ENCODE peak calls at places on chromosomes 13 and 19, in four cellular contexts. W is nucleus accumbens; M is stimulated activated CD8-positive, alpha-beta memory T cell treated with anti-CD3 and anti-CD28 coated beads, Interleukin-7, amount 100 ng/mL, for 4 hours; X is T-helper 2 cell. R is an unnamed sample.

GRCh38 chr19:7856679-7857663 is 17.2 kb downstream of the PRR36 start:
- DNase-seq in W (no peak), M (no peak), X (no peak), R (no peak)

GRCh38 chr19:2627319-2627829 is 75.1 kb downstream of the GNG7 start:
- DNase-seq in W (peak; percentile 86), M (peak; percentile 26), X (no peak), R (no peak)

GRCh38 chr19:39197808-39198207 is 1.0 kb downstream of the NCCRP1 start:
- DNase-seq in X (no peak), M (no peak), W (no peak), R (no peak)

GRCh38 chr13:91601273-91601672 is 202.9 kb downstream of the GPC5 start:
- DNase-seq in X (no peak), M (no peak), W (no peak), R (no peak)

GRCh38 chr19:31317542-31317941 is 31.7 kb downstream of the TSHZ3 start:
- DNase-seq in M (no peak), W (no peak), X (no peak), R (no peak)

GRCh38 chr13:75931116-75931515 is 295.0 kb downstream of the LMO7 start:
- DNase-seq in W (no peak), M (no peak), X (no peak), R (no peak)

GRCh38 chr13:29484796-29485195 is 110.7 kb downstream of the SLC7A1 start:
- DNase-seq in M (no peak), W (no peak), X (no peak), R (no peak)

GRCh38 chr19:4678881-4679379 is 8.8 kb upstream of the MYDGF start:
- DNase-seq in X (peak; percentile 4), W (no peak), M (no peak), R (peak; percentile 73)

GRCh38 chr13:113861433-113862030 is 2.3 kb downstream of the GAS6 start:
- DNase-seq in M (no peak), W (no peak), X (no peak), R (no peak)

GRCh38 chr19:40511487-40511886 is 44.7 kb downstream of the SPTBN4 start:
- DNase-seq in X (no peak), M (no peak), W (no peak), R (no peak)

GRCh38 chr19:28887920-28888618 is 324.9 kb downstream of the UQCRFS1 start:
- DNase-seq in M (no peak), W (no peak), X (no peak), R (peak; percentile 62)

GRCh38 chr19:15199652-15200574 is 882 bp downstream of the NOTCH3 start:
- DNase-seq in M (no peak), X (no peak), W (no peak), R (peak; percentile 88)

GRCh38 chr19:48351341-48351752 is 12.4 kb downstream of the TMEM143 start:
- DNase-seq in W (no peak), M (peak; percentile 66), X (peak; percentile 36), R (peak; percentile 81)

GRCh38 chr19:4088975-4089374 is 22.3 kb upstream of the ZBTB7A start:
- DNase-seq in W (no peak), M (no peak), X (peak; percentile 85), R (no peak)

GRCh38 chr19:30450101-30450500 is 77.9 kb downstream of the ZNF536 start:
- DNase-seq in W (peak; percentile 56), X (no peak), M (no peak), R (peak; percentile 23)

GRCh38 chr13:21034602-21035190 is 26.7 kb downstream of the LATS2 start:
- DNase-seq in X (no peak), M (no peak), W (no peak), R (peak; percentile 32)

GRCh38 chr13:59710995-59711701 is 452.6 kb downstream of the DIAPH3 start:
- DNase-seq in M (no peak), X (no peak), W (no peak), R (no peak)

GRCh38 chr19:41758846-41759245 is 3.5 kb downstream of the CEACAM6 start:
- DNase-seq in W (no peak), M (no peak), X (no peak), R (no peak)

GRCh38 chr13:100108913-100109507 is 20.1 kb downstream of the PCCA start:
- DNase-seq in M (no peak), X (no peak), W (no peak), R (no peak)

GRCh38 chr19:19554074-19555023 is 16.3 kb downstream of the CILP2 start:
- DNase-seq in W (no peak), M (peak; percentile 22), X (no peak), R (peak; percentile 69)

GRCh38 chr19:5545051-5545450 is 22.7 kb downstream of the TINCR start:
- DNase-seq in M (no peak), W (no peak), X (no peak), R (no peak)

GRCh38 chr13:30665638-30666037 is 47.9 kb downstream of the USPL1 start:
- DNase-seq in W (no peak), M (no peak), X (no peak), R (no peak)

GRCh38 chr19:45444318-45445041 is 20.8 kb upstream of the ERCC1 start:
- DNase-seq in W (peak; percentile 81), X (peak; percentile 82), M (peak; percentile 56), R (peak; percentile 99)

GRCh38 chr19:7489609-7490044 is 792 bp upstream of the PEX11G start:
- DNase-seq in M (no peak), W (no peak), X (no peak), R (no peak)

GRCh38 chr13:100977841-100978240 is 303.2 kb upstream of the TMTC4 start:
- DNase-seq in X (no peak), W (no peak), M (no peak), R (no peak)

R was measured in nephron progenitor cell.